ENCODE peak calls at places on chromosomes 12 and 14, in four cellular contexts. E is ecto neural progenitor cell, Z is CD14-positive monocyte, O is iris pigment epithelial cell. Y is an unnamed sample.

GRCh38 chr12:32489070-32489469 is 89.7 kb downstream of the FGD4 start:
- DNase-seq in E (no peak), Z (no peak), O (no peak), Y (no peak)

GRCh38 chr12:88339966-88340365 is 197.9 kb downstream of the TMTC3 start:
- DNase-seq in E (no peak), Z (no peak), O (peak), Y (no peak)

GRCh38 chr12:10940389-10940788 is 1.3 kb upstream of the TAS2R14 start:
- DNase-seq in E (no peak), Z (no peak), O (peak), Y (peak)

GRCh38 chr12:31238764-31239387 is 87.1 kb downstream of the SINHCAF start:
- DNase-seq in E (peak), Z (no peak), O (peak), Y (peak)

GRCh38 chr14:75558440-75558839 is 20.0 kb upstream of the FLVCR2 start:
- DNase-seq in E (no peak), Z (no peak), O (no peak), Y (no peak)

GRCh38 chr12:126069549-126070165 is 1004.4 kb downstream of the AACS start:
- DNase-seq in E (peak), Z (no peak), O (peak), Y (peak)

GRCh38 chr14:27528328-27528727 is 930.5 kb upstream of the NOVA1 start:
- DNase-seq in E (no peak), Z (no peak), O (peak), Y (no peak)

GRCh38 chr12:131831021-131831571 is 2.9 kb downstream of the MMP17 start:
- DNase-seq in E (peak), Z (no peak), O (peak), Y (no peak)

Y was measured in brain microvascular endothelial cell.